ENCODE peak calls at places on chromosome 1, in seven cellular contexts. P is stimulated activated CD8-positive, alpha-beta memory T cell treated with anti-CD3 and anti-CD28 coated beads, Interleukin-12 subunit alpha, Interleukin-12 subunit beta, amount 100 ng/mL, for 1 hour; Z is T-helper 2 cell; U is fibroblast of pulmonary artery; W is left ventricle myocardium inferior; T is NCI-H1436 treated with DMSO at 0.1 percent for 48 hours; L is WTC11. K is an unnamed sample.

GRCh38 chr1:64308856-64309255 is 105.4 kb downstream of the UBE2U start:
- DNase-seq in P (no peak), Z (no peak), T (no peak), L (no peak), U (no peak), W (no peak), K (no peak)

GRCh38 chr1:39282537-39283216 is 78.2 kb downstream of the MACF1 start:
- DNase-seq in T (no peak), L (no peak), U (no peak), Z (no peak), W (no peak), P (no peak), K (no peak)

GRCh38 chr1:243475966-243476365 is 220.1 kb downstream of the SDCCAG8 start:
- DNase-seq in Z (no peak), W (no peak), L (peak), P (no peak), U (peak), T (no peak), K (peak)

GRCh38 chr1:198096390-198096789 is 60.4 kb upstream of the NEK7 start:
- DNase-seq in W (no peak), Z (no peak), T (no peak), L (no peak), P (no peak), U (no peak), K (no peak)

GRCh38 chr1:36771678-36772284 is 262.5 kb downstream of the GRIK3 start:
- DNase-seq in W (no peak), Z (no peak), P (no peak), U (no peak), T (peak), L (peak), K (no peak)

GRCh38 chr1:171869097-171869496 is 27.8 kb downstream of the DNM3 start:
- DNase-seq in T (no peak), P (no peak), U (peak), L (no peak), W (no peak), Z (no peak), K (no peak)

GRCh38 chr1:180911640-180912161 is 996 bp upstream of the KIAA1614 start:
- DNase-seq in Z (no peak), T (no peak), U (peak), L (no peak), P (no peak), W (no peak), K (peak)

GRCh38 chr1:235397733-235398132 is 30.5 kb downstream of the TBCE start:
- DNase-seq in P (no peak), U (peak), T (no peak), Z (no peak), L (no peak), W (no peak), K (no peak)

GRCh38 chr1:6294868-6295556 is 34.1 kb upstream of the GPR153 start:
- DNase-seq in W (no peak), P (no peak), Z (no peak), U (no peak), L (no peak), T (no peak), K (no peak)

GRCh38 chr1:215507119-215507518 is 60.0 kb upstream of the KCTD3 start:
- DNase-seq in Z (no peak), T (no peak), W (no peak), U (peak), P (no peak), L (no peak), K (no peak)

GRCh38 chr1:37995773-37996379 is 6.1 kb upstream of the SF3A3 start:
- DNase-seq in Z (no peak), W (peak), P (no peak), T (no peak), U (peak), L (peak), K (peak)

GRCh38 chr1:65525297-65526048 is 105.0 kb downstream of the LEPR start:
- DNase-seq in L (peak), U (no peak), T (no peak), P (no peak), W (no peak), Z (no peak), K (no peak)

GRCh38 chr1:231159963-231160761 is 1.7 kb upstream of the TRIM67 start:
- DNase-seq in W (no peak), Z (no peak), T (no peak), P (no peak), L (no peak), U (no peak), K (no peak)

GRCh38 chr1:229433364-229434004 is 410 bp downstream of the ACTA1 start:
- DNase-seq in T (no peak), P (no peak), Z (no peak), W (no peak), U (no peak), L (no peak), K (no peak)

GRCh38 chr1:29249951-29250581 is 13.7 kb downstream of the PTPRU start:
- DNase-seq in L (no peak), T (no peak), P (no peak), Z (no peak), U (no peak), W (no peak), K (no peak)

GRCh38 chr1:245045087-245045881 is 109.5 kb upstream of the KIF26B start:
- DNase-seq in U (peak), P (no peak), L (peak), T (no peak), W (no peak), Z (no peak), K (no peak)

GRCh38 chr1:82227286-82227685 is 426.6 kb downstream of the ADGRL2 start:
- DNase-seq in Z (no peak), W (no peak), P (no peak), T (no peak), L (no peak), U (no peak), K (no peak)

GRCh38 chr1:225823811-225824261 is 13.9 kb downstream of the EPHX1 start:
- DNase-seq in U (no peak), W (no peak), T (no peak), L (no peak), P (no peak), Z (no peak), K (no peak)

GRCh38 chr1:220410681-220411080 is 117.3 kb upstream of the MARK1 start:
- DNase-seq in L (no peak), W (no peak), P (no peak), T (no peak), Z (no peak), U (no peak), K (peak)

K was measured in A673.